ENCODE peak calls at places on chromosomes 16 and 17, in six cellular contexts. D, C, Y, B, V and N are unnamed samples.

GRCh38 chr16:14193316-14193871 is 122.3 kb downstream of the MRTFB start:
- DNase-seq in C (no peak), B (no peak), D (no peak), V (no peak), Y (peak), N (peak)

GRCh38 chr16:81067166-81067565 is 9.9 kb downstream of the C16orf46 start:
- DNase-seq in B (no peak), V (no peak), Y (no peak), C (no peak), D (no peak), N (no peak)

GRCh38 chr16:69118994-69119393 is 13.4 kb downstream of the CHTF8 start:
- DNase-seq in V (no peak), B (no peak), Y (no peak), C (no peak), D (no peak), N (no peak)

GRCh38 chr17:77535892-77536291 is 395.1 kb downstream of the SEC14L1 start:
- DNase-seq in D (no peak), B (no peak), V (no peak), C (no peak), Y (no peak), N (no peak)

GRCh38 chr16:5058476-5058875 is 7.3 kb downstream of the C16orf89 start:
- DNase-seq in D (no peak), V (no peak), B (peak), C (no peak), Y (no peak), N (no peak)

GRCh38 chr16:48136547-48137360 is 19.0 kb downstream of the ABCC12 start:
- DNase-seq in D (peak), C (peak), B (no peak), Y (no peak), V (no peak), N (no peak)

GRCh38 chr17:30832438-30832790 is 648 bp downstream of the ATAD5 start:
- DNase-seq in V (no peak), D (no peak), C (no peak), B (no peak), Y (no peak), N (no peak)

GRCh38 chr17:71937914-71938313 is 182.9 kb upstream of the SOX9 start:
- DNase-seq in B (no peak), V (no peak), Y (no peak), C (peak), D (peak), N (no peak)

GRCh38 chr17:80901319-80901718 is 90.3 kb upstream of the CHMP6 start:
- DNase-seq in D (no peak), Y (peak), B (no peak), V (no peak), C (peak), N (peak)

GRCh38 chr16:24995469-24995868 is 19.7 kb downstream of the ARHGAP17 start:
- DNase-seq in C (no peak), B (no peak), Y (no peak), D (no peak), V (no peak), N (no peak)

GRCh38 chr17:8345951-8346665 is 6.5 kb downstream of the ODF4 start:
- DNase-seq in Y (no peak), B (no peak), C (no peak), D (no peak), V (no peak), N (no peak)

GRCh38 chr16:11135167-11135973 is 120.6 kb downstream of the SOCS1 start:
- DNase-seq in D (peak), Y (no peak), V (no peak), B (no peak), C (no peak), N (no peak)

GRCh38 chr17:36720131-36720530 is 118.7 kb downstream of the MRM1 start:
- DNase-seq in D (no peak), B (no peak), V (no peak), C (no peak), Y (no peak), N (no peak)

GRCh38 chr17:35879748-35880654 is at the start of gene CCL5:
- DNase-seq in V (no peak), B (no peak), Y (peak), D (no peak), C (no peak), N (peak)

GRCh38 chr17:67258836-67259468 is 14.0 kb upstream of the HELZ start:
- DNase-seq in B (no peak), C (no peak), Y (no peak), D (no peak), V (no peak), N (no peak)

GRCh38 chr17:1606352-1606985 is 22.2 kb downstream of the SLC43A2 start:
- DNase-seq in V (no peak), B (no peak), C (no peak), Y (peak), D (no peak), N (peak)

GRCh38 chr16:50581830-50582229 is 33.6 kb downstream of the NKD1 start:
- DNase-seq in V (no peak), D (peak), Y (no peak), C (no peak), B (no peak), N (no peak)

GRCh38 chr16:56675685-56676210 is 6.1 kb downstream of the MT1H start:
- DNase-seq in Y (no peak), V (no peak), D (no peak), C (no peak), B (no peak), N (no peak)

DNA sequence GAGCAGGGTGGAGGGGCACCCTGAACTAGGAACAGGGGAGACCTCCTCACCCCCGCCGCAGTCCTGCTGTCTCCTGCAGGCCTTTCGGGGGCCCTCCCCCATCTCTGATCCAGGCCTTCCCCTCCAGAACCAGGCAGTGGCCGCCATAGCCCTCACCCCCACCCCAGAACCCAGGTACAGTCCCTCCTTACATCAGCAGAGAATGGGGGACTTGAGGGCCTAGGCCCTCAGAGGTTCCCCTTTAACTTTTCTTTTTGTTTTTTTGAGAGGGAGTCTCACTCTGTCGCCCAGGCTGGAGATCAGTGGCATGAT is 4.3 kb upstream of the HAP1 start:
- DNase-seq in V (no peak), Y (no peak), C (no peak), B (no peak), D (no peak), N (no peak)
- TF ChIP-seq CTCF in V (no peak), Y (no peak), C (no peak), B (no peak), D (no peak), N (no peak)

DNA sequence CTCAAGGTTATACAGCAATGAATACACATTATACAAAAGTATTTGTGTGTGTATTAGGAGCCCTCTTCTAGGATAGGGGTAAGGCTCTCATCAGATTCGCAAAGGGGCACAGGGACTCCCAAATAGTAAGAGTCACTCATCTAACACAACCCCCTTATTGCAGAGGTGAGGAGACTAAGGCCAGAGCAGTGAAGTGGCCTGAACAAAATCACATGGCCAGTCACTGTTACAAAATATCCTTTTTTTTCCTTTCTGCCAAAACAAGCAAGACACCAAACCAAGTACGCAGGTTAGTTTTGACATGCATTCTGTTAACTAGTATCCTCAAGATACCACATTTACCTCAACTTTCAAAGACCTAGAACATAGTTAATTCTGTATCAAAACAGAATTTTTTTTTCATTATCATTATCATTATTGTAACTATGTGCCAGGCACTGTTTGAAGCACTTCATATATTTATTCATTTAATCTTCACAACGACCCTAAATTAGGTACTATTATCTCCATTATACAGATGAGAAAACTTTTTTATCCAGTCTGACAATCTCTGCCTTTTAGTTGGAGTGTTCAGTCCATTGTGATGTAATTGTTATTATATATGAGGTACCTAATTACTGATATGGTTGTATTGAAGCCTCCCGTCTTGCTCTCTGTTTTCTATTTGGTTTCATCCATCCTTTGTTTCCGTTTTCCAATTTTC is 25.7 kb downstream of the MMD start:
- DNase-seq in B (no peak), Y (no peak), V (no peak), D (no peak), C (no peak), N (no peak)
- TF ChIP-seq CTCF in B (no peak), Y (no peak), V (no peak), D (no peak), C (no peak), N (no peak)

GRCh38 chr16:46688657-46689491 is at the start of gene VPS35:
- DNase-seq in C (peak), B (peak), Y (peak), V (peak), D (peak), N (peak)

GRCh38 chr16:46686815-46687473 is 2.0 kb downstream of the VPS35 start:
- DNase-seq in Y (no peak), B (no peak), V (no peak), C (no peak), D (no peak), N (no peak)

GRCh38 chr16:46689492-46690280 is at the start of gene ORC6:
- DNase-seq in B (peak), Y (peak), C (peak), D (peak), V (peak), N (peak)

GRCh38 chr16:46688101-46688656 is 799 bp downstream of the VPS35 start:
- DNase-seq in B (no peak), C (peak), D (no peak), V (peak), Y (no peak), N (no peak)

GRCh38 chr16:46687486-46687885 is 1.5 kb downstream of the VPS35 start:
- DNase-seq in C (no peak), B (no peak), D (no peak), V (no peak), Y (no peak), N (no peak)
- TF ChIP-seq CTCF in C (no peak), B (no peak), D (no peak), V (no peak), Y (no peak), N (no peak)

GRCh38 chr17:45648642-45649041 is 135.5 kb upstream of the CRHR1 start:
- DNase-seq in V (no peak), C (no peak), D (no peak), Y (no peak), B (no peak), N (no peak)
- TF ChIP-seq CTCF in V (no peak), C (no peak), D (no peak), Y (peak), B (peak), N (peak)

DNA sequence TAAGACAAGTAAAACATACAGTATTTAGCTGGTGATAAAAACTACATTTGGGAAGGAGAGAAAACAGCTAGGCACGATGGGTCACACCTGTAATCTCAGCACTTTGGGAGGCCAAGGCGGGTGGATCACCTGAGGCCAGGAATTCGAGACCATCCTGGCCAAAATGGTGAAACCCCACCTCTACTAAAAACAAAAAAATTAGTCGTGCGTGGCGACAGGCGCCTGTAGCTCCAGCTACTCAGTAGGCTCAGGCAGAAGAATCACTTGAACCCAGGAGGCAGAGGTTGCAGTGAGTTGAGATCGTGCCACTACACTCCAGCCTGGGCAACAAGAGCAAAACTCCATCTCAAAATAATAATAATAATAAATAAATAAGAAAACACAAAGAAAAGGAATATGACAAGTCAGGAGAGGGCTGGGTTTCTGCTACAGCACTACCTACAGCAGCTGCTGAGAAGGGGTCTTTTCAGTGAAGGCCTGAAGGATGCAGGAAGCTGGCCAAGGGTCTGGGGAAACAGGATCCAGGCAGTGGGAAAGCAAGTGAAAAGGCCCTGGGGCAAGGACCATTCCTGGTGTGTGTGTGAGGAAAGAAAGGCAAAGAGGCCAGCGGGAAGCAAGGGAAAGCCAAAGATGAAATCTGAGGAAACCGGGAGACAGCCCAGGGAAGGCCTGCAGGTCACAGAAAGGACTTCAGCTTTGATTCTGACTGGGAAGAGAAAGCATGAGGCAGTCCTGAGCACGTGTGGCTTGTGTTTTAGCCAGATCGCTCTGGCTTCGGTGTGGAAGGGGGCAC is 10.6 kb downstream of the MBTPS1 start:
- DNase-seq in C (no peak), Y (no peak), D (no peak), B (no peak), V (no peak), N (no peak)
- TF ChIP-seq CTCF in C (no peak), Y (no peak), D (no peak), B (no peak), V (no peak), N (no peak)

DNA sequence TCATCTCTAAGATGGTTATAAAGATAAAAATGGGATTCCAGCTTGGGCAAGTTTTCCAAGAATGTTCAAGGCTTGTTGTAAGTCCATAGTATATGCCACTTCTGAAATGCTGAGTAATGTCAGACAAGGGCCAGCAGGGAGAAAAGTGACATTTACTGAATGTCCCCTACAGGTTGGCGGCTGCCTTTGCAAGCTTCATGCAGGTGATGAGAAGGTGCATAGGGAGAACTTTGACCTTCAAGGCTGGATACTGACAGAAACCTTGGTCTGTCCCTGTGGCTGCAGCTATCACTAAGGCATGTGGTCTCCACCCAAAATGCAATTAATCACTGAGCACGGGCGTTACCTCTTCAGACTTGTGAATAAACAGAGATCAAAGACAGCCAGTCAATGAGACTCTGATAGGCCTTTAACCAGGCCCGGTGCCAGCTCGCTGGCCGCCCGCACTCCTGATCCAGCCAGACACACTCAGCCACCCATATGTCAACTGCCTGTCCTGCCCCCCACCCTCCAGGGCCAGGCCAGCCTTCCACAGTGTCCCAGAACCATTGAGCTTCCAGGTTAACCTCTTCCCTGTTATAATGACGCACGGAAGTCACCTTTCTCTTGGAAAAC is 26.9 kb upstream of the AXIN2 start:
- DNase-seq in D (no peak), B (no peak), V (peak), C (no peak), Y (no peak), N (no peak)
- TF ChIP-seq CTCF in D (no peak), B (peak), V (no peak), C (no peak), Y (no peak), N (no peak)

DNA sequence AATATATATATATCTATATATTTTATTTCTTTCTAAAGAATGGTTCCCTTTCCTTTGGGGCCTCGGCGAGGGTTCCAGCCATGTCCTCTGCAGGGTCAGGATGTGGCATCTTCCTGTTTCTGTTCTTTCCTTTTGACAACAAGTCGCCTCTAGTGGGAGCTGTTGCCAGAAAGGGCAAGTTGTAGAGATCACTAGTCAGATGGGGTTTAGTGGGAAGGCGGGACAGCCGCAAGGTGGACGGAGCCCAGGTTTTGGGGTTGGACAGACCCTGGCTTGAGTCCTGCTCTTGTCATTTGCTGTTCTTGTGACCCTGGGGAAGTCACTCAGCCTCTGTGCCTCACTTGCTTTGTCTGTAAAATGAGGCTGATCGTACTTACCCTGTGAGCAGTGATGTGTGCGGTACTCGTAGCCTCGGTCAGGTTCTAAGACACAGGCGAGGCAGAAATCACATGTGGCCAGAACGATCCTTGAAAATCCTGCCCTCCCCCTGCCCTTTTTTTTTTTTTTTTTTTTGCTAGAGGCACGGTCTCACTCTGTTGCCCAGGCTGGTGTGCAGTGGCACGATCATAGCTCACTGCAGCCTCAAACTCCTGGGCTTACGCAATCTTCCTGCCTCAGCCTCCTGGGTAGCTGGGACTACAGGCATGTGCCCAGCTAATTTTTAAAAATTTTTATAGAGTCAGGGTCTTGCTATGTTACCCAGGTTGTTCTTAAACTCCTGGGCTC is 80.1 kb downstream of the ABCC6 start:
- DNase-seq in B (no peak), V (no peak), C (no peak), D (no peak), Y (no peak), N (no peak)
- TF ChIP-seq CTCF in B (peak), V (no peak), C (peak), D (peak), Y (peak), N (no peak)

GRCh38 chr16:59195242-59195641 is 461.1 kb upstream of the GOT2 start:
- DNase-seq in C (no peak), D (no peak), V (no peak), Y (no peak), B (no peak), N (no peak)

GRCh38 chr16:59188029-59188428 is 453.9 kb upstream of the GOT2 start:
- DNase-seq in B (no peak), V (no peak), C (no peak), Y (no peak), D (no peak), N (no peak)

GRCh38 chr16:59198487-59198886 is 464.4 kb upstream of the GOT2 start:
- DNase-seq in B (no peak), Y (no peak), C (no peak), D (no peak), V (no peak), N (no peak)

DNA sequence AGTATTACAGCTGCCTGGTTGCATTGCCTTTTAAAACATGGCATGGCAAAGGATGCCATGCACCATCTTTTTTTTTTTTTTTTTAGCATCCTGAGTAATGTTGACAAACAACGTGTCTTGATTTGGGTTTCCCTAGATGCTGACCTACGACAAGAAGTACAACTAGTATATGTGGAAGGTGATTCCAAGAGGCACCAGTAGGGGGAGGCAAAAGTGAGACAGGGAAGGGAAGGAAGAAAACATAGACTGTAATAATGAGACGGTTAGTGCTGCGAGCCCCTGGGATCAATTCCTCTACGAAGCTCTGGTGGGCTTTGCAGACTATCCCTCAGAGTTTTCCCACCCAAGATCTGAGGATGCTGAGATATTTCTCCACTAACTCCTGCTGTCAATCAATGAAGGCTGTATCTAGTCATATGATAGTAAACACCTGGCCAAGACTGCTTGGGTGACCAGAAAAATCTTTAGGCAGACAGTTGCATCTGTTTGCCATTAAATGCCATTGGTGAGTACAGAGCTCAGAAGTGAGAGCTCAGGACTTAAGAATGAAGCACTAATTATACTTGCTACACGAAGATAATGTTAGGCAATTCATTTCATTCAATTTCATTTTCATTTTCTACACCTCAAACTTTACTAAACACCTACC is 458.6 kb upstream of the GOT2 start:
- DNase-seq in C (peak), B (peak), V (no peak), Y (peak), D (peak), N (peak)
- TF ChIP-seq CTCF in C (peak), B (peak), V (peak), Y (peak), D (peak), N (peak)